ENCODE peak calls at places on chromosomes 1 and 21, in four cellular contexts. Y is fibroblast of lung, P is K562, N is neural progenitor cell. I is an unnamed sample.

GRCh38 chr1:8373547-8374270 is 55.8 kb downstream of the SLC45A1 start:
- DNase-seq in P (no peak), Y (peak), N (peak), I (no peak)

GRCh38 chr1:41333146-41333784 is 28.0 kb upstream of the FOXO6 start:
- DNase-seq in Y (peak), P (peak), N (no peak), I (peak)

GRCh38 chr1:9376886-9377333 is 84.2 kb downstream of the SPSB1 start:
- DNase-seq in Y (peak), N (no peak), P (no peak), I (no peak)

GRCh38 chr1:195714248-195714647 is 894.0 kb downstream of the KCNT2 start:
- DNase-seq in Y (peak), N (no peak), P (no peak), I (no peak)

GRCh38 chr1:165369255-165369848 is 12.8 kb upstream of the LMX1A start:
- DNase-seq in P (peak), Y (peak), N (peak), I (peak)

GRCh38 chr1:51303751-51304196 is 26.6 kb downstream of the TTC39A start:
- DNase-seq in N (no peak), Y (no peak), P (peak), I (no peak)

GRCh38 chr1:77010937-77011336 is 143.7 kb downstream of the ST6GALNAC5 start:
- DNase-seq in Y (no peak), N (peak), P (no peak), I (no peak)

GRCh38 chr1:16212251-16212961 is at the start of gene ARHGEF19:
- DNase-seq in N (peak), Y (no peak), P (no peak), I (no peak)

GRCh38 chr21:32360401-32360981 is 32.3 kb downstream of the URB1 start:
- DNase-seq in Y (no peak), N (no peak), P (no peak), I (no peak)

GRCh38 chr1:105137543-105138444 is 1388.1 kb downstream of the AMY1C start:
- DNase-seq in P (peak), Y (no peak), N (peak), I (peak)

GRCh38 chr1:153968000-153968363 is 280 bp downstream of the CREB3L4 start:
- DNase-seq in Y (no peak), P (no peak), N (no peak), I (no peak)

GRCh38 chr1:76292418-76293184 is 218.1 kb downstream of the ST6GALNAC3 start:
- DNase-seq in Y (no peak), N (no peak), P (no peak), I (no peak)

GRCh38 chr1:172727956-172728603 is 69.2 kb downstream of the FASLG start:
- DNase-seq in Y (peak), P (peak), N (peak), I (peak)

GRCh38 chr1:204095248-204095640 is 22.3 kb downstream of the SOX13 start:
- DNase-seq in N (peak), P (no peak), Y (no peak), I (no peak)

GRCh38 chr1:25814688-25815087 is 5.1 kb upstream of the MTFR1L start:
- DNase-seq in P (no peak), Y (no peak), N (no peak), I (no peak)

GRCh38 chr1:36755313-36756230 is 272.9 kb upstream of the CSF3R start:
- DNase-seq in P (no peak), Y (no peak), N (no peak), I (no peak)

GRCh38 chr21:42319368-42319767 is 4.2 kb upstream of the TFF3 start:
- DNase-seq in N (no peak), P (no peak), Y (no peak), I (no peak)

GRCh38 chr1:234999513-234999940 is 129.1 kb downstream of the TOMM20 start:
- DNase-seq in P (no peak), N (no peak), Y (no peak), I (no peak)

GRCh38 chr1:86190873-86191272 is 34.3 kb upstream of the COL24A1 start:
- DNase-seq in P (no peak), N (no peak), Y (no peak), I (no peak)

GRCh38 chr21:29056005-29056404 is 17.4 kb downstream of the CCT8 start:
- DNase-seq in Y (peak), P (no peak), N (no peak), I (no peak)

GRCh38 chr1:111139234-111139955 is 498 bp downstream of the DRAM2 start:
- DNase-seq in P (peak), N (peak), Y (peak), I (peak)

GRCh38 chr1:157429841-157430240 is 122.5 kb downstream of the FCRL5 start:
- DNase-seq in N (no peak), P (no peak), Y (no peak), I (no peak)

DNA sequence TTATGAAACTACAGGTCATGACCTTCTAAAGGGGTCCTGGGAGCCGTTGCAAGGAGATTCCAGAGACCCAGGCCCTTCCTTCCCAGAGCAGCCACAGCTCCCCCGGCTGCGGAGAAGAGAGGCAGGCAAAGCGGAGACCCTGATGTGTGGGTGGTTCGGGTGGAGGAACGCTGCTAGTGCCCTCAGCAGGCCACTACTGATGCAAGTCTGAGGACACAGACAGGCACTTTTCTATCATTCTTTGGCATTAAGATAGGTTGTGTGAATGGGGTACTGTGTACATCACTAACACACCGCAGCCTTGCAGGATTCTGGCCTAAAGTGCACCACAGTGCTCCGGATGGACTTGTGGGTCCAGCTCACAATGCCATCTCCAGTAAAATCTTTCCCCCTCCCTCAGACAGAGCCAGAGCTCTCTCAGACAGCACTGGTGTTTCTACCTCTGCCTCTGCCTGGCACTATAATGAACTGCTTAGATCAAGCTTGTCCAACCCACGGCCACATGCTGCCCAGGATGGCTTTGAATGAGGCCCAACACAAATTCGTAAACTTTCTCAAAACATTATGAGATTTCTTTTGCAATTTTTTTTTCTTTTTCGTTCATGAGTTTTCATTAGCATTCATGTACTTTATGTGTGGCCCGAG is 121.4 kb downstream of the TGFBR3 start:
- DNase-seq in Y (no peak), N (peak), P (peak), I (no peak)
- TF ChIP-seq CTCF in Y (no peak), N (peak), P (peak), I (no peak)

DNA sequence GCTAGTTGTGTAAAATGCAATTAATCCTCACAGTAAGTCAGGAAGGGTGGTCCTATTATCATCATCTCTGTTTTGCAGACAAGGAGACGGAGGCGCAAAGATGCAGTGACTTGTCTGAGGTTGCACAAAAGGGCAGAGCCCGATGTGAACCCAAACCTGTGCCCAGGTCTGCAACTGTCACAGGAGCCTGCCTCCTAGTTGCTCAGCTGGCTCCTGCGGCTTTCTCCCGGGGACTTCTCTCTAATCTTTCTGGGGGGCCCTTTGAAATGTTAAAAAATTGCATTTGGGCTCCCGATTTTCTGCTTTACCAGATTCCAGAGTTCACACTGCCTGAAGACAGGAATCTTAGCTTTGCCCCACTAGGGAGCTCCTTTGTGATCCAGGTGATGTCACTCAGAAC is 9.4 kb downstream of the CNR2 start:
- DNase-seq in P (no peak), Y (no peak), N (no peak), I (no peak)
- H3K9ac ChIP-seq in P (no peak), Y (no peak), N (no peak), I (no peak)

GRCh38 chr1:46797696-46798470 is 963 bp upstream of the CYP4B1 start:
- DNase-seq in N (no peak), P (no peak), Y (no peak), I (no peak)
- TF ChIP-seq EZH2 in N (no peak), P (no peak), Y (no peak), I (no peak)

GRCh38 chr1:1753607-1754005 is 24.7 kb downstream of the NADK start:
- DNase-seq in P (no peak), N (no peak), Y (no peak), I (no peak)

GRCh38 chr1:1755426-1755825 is 22.8 kb downstream of the NADK start:
- DNase-seq in Y (no peak), P (no peak), N (no peak), I (no peak)

GRCh38 chr1:1752190-1752589 is 26.1 kb downstream of the NADK start:
- DNase-seq in P (no peak), Y (no peak), N (no peak), I (no peak)

GRCh38 chr1:1754051-1754815 is 24.0 kb downstream of the NADK start:
- DNase-seq in N (no peak), Y (no peak), P (no peak), I (no peak)

DNA sequence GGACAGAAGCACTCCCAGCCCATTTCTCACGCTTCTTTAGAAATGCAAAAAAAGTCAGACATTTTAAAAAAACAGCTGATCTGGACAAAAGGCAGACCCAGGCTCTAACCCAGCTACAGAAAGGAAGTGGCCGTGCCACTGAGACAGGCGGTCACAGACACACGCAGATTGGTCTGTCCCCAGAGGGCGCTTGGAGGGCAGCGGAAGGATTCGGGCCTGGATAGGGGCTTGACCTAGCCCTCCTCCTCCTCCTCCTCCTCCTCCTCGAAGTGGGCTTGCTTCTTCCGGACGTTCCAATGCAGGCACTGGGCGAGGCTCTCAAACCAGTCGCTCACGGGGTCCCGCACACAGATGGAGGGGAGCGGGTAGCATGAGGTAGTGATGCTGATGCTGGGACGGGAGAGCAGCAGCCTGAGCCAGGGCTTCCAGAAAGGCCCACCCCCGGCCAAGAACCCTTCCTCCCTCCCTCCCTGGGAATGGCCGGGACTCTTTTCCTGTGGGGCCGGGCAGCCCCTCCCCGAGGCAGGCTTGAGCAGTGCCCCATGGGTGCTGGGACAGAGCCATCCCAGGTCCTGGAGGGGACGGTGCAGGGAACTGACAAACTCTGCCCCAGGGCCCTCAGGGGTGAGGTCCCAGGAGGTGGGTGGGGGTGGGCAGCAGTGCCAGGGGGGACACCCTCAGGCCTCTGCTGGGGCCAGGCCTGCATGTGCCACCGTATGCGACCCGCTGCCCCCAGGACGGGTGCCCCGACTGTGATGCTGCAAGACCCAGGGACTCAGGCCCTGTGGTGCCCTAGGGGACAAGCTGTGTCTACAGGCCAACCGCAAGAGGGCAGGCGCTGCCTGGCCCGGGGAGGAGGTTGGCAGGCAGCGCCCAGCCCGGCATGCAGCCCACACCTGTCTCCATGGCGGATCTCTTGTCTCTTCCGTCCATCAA is 25.3 kb downstream of the NADK start:
- DNase-seq in Y (no peak), N (no peak), P (no peak), I (no peak)
- TF ChIP-seq CTCF in Y (no peak), N (no peak), P (no peak), I (no peak)